ENCODE peak calls at places on chromosomes 6 and 20, in ten cellular contexts. K is ascending aorta, C is Caco-2, D is ovary, Y is psoas muscle, U is OCI-LY7, S is fibroblast of lung, L is endodermal cell, E is uterus, W is SK-N-SH. Z is an unnamed sample. For H3K36me3 and H3K4me1, the result is how much of the 10 kb centered on the place peaks cover.

GRCh38 chr6:16585805-16586204 is 175.5 kb downstream of the ATXN1 start:
- DNase-seq in E (peak), C (no peak), U (no peak), Y (no peak), W (no peak), S (no peak), L (no peak), D (no peak), K (no peak), Z (no peak)

GRCh38 chr20:56347628-56348305 is 11.0 kb upstream of the FAM210B start:
- DNase-seq in D (no peak), Y (no peak), S (no peak), E (no peak), K (no peak), U (no peak), L (peak), C (no peak), W (no peak), Z (no peak)

GRCh38 chr20:56418385-56418861 is 6.4 kb downstream of the CASS4 start:
- DNase-seq in E (no peak), D (no peak), K (no peak), Y (no peak), S (no peak), C (no peak), W (no peak), L (no peak), U (no peak), Z (no peak)

GRCh38 chr6:100479180-100480035 is 14.7 kb upstream of the SIM1 start:
- DNase-seq in L (no peak), W (no peak), U (peak), C (no peak), K (no peak), Y (no peak), E (no peak), D (no peak), S (no peak), Z (no peak)

GRCh38 chr6:68572525-68572924 is 62.6 kb upstream of the ADGRB3 start:
- DNase-seq in D (no peak), L (peak), Y (no peak), S (peak), E (no peak), C (peak), U (peak), K (no peak), W (peak), Z (no peak)

GRCh38 chr20:41440882-41441281 is 74.3 kb upstream of the EMILIN3 start:
- DNase-seq in W (no peak), S (no peak), D (no peak), E (no peak), Y (no peak), U (no peak), K (no peak), L (no peak), C (no peak), Z (no peak)

GRCh38 chr20:57709823-57710799 is at the start of gene PMEPA1:
- DNase-seq in E (peak), C (peak), U (peak), Y (peak), W (peak), L (peak), S (peak), K (peak), D (peak), Z (peak)

GRCh38 chr6:155630085-155630484 is 174.4 kb upstream of the NOX3 start:
- DNase-seq in U (no peak), L (no peak), Y (no peak), E (no peak), S (no peak), K (no peak), D (no peak), W (no peak), C (no peak), Z (no peak)

GRCh38 chr20:24160563-24161355 is 172.2 kb upstream of the GGTLC1 start:
- DNase-seq in W (peak), E (peak), L (peak), K (no peak), Y (peak), C (no peak), D (no peak), U (peak), S (peak), Z (peak)

GRCh38 chr6:73879466-73879865 is 183.5 kb downstream of the CD109 start:
- DNase-seq in D (no peak), K (no peak), S (no peak), C (no peak), W (no peak), L (no peak), U (no peak), E (no peak), Y (no peak), Z (no peak)

GRCh38 chr20:4726710-4727391 is 5.1 kb downstream of the PRND start:
- DNase-seq in Y (no peak), L (no peak), W (no peak), S (peak), U (peak), D (peak), E (no peak), C (no peak), K (no peak), Z (no peak)

GRCh38 chr6:16817594-16817993 is 56.3 kb upstream of the ATXN1 start:
- DNase-seq in Y (no peak), K (no peak), C (no peak), D (no peak), S (no peak), E (no peak), U (no peak), W (no peak), L (no peak), Z (no peak)

GRCh38 chr6:135088818-135089809 is 34.5 kb upstream of the HBS1L start:
- DNase-seq in E (no peak), K (no peak), Y (no peak), L (no peak), D (no peak), S (peak), U (peak), C (no peak), W (peak), Z (no peak)

GRCh38 chr6:16473184-16473907 is 235.0 kb downstream of the GMPR start:
- DNase-seq in Y (no peak), S (no peak), D (no peak), C (no peak), K (no peak), L (no peak), U (no peak), W (no peak), E (no peak), Z (no peak)

GRCh38 chr6:1485678-1486077 is 96.3 kb downstream of the FOXF2 start:
- DNase-seq in E (no peak), S (peak), W (no peak), C (no peak), U (no peak), Y (no peak), K (no peak), D (no peak), L (no peak), Z (no peak)

GRCh38 chr20:63898882-63899558 is 4.1 kb downstream of the DNAJC5 start:
- DNase-seq in K (no peak), D (no peak), E (no peak), W (no peak), Y (no peak), L (no peak), U (no peak), S (no peak), C (no peak), Z (no peak)

GRCh38 chr20:15842872-15843271 is 730.4 kb downstream of the KIF16B start:
- DNase-seq in E (no peak), K (no peak), Y (no peak), U (peak), D (no peak), W (no peak), C (no peak), S (no peak), L (no peak), Z (no peak)
- TF ChIP-seq CTCF in E (no peak), K (no peak), Y (no peak), U (peak), D (no peak), W (no peak), C (no peak), S (no peak), L (peak), Z (no peak)

DNA sequence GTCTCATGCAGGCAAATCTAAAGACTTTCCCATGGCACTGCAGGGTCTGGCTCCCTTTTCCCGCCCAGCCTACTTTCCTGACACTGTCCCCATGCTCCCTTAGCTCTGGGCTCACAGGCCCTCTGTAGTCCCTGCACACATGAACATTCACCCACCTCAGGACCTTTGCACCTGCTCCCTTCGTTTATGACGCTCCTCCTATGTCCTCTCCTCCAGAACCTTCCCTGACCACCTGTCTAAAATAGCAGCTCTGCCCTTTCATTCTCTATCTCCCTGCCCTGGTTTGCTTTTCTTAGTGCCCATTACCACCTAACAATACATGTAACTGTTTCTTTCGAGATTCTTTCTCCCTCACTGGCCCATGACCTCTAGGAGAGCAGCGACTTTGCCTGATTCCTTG is 22.3 kb downstream of the HM13 start:
- DNase-seq in S (no peak), U (no peak), Y (no peak), C (no peak), D (no peak), W (no peak), E (no peak), K (no peak), L (no peak), Z (no peak)
- H3K36me3 ChIP-seq in S (under half), U (half or more), Y (under half), C (under half), D (under half), W (half or more), E (under half), K (half or more), L (half or more), Z (half or more)

GRCh38 chr6:159103396-159104162 is 58.8 kb upstream of the TAGAP start:
- DNase-seq in C (no peak), W (no peak), L (peak), K (no peak), D (no peak), Y (no peak), S (no peak), E (no peak), U (no peak), Z (no peak)

GRCh38 chr6:159106627-159107241 is 61.9 kb upstream of the TAGAP start:
- DNase-seq in E (peak), U (peak), S (peak), L (peak), Y (peak), K (no peak), C (peak), W (no peak), D (no peak), Z (peak)

GRCh38 chr6:159105716-159106115 is 60.9 kb upstream of the TAGAP start:
- DNase-seq in C (no peak), Y (no peak), U (no peak), S (no peak), K (no peak), D (no peak), L (no peak), E (no peak), W (no peak), Z (no peak)

GRCh38 chr6:159104163-159104885 is 59.5 kb upstream of the TAGAP start:
- DNase-seq in W (peak), Y (peak), D (peak), L (peak), K (no peak), S (peak), E (peak), U (peak), C (peak), Z (peak)

DNA sequence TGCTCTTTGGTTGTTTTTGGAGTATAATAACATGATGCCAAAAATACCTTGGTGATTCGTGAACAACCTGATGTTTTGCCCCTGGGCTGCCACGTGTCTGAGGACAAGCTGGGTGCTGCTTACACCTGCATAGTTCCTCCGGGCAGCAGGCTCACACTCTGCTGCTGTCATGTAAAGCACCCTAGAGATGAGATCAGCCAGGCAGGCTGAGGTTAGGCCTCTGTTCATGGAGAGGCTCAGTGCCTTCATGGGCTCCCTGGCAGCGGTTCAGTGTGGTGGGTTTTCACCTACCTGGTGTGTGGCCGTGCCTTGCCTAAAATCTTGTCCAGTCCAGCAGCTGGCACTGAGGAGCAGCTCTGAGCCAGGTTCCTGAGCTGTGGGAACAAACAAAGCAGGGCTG is 60.1 kb upstream of the TAGAP start:
- DNase-seq in D (no peak), W (no peak), U (peak), L (peak), E (no peak), K (no peak), Y (no peak), C (no peak), S (no peak), Z (no peak)
- H3K4me1 ChIP-seq in D (under half), W (under half), U (half or more), L (under half), E (under half), K (under half), Y (under half), C (under half), S (under half), Z (under half)

GRCh38 chr6:152642578-152643375 is 5.6 kb upstream of the SYNE1 start:
- DNase-seq in U (peak), E (peak), W (peak), D (peak), Y (no peak), K (no peak), L (peak), C (peak), S (peak), Z (peak)
- TF ChIP-seq CTCF in U (peak), E (peak), W (peak), D (peak), Y (peak), K (peak), L (peak), C (peak), S (peak), Z (peak)

DNA sequence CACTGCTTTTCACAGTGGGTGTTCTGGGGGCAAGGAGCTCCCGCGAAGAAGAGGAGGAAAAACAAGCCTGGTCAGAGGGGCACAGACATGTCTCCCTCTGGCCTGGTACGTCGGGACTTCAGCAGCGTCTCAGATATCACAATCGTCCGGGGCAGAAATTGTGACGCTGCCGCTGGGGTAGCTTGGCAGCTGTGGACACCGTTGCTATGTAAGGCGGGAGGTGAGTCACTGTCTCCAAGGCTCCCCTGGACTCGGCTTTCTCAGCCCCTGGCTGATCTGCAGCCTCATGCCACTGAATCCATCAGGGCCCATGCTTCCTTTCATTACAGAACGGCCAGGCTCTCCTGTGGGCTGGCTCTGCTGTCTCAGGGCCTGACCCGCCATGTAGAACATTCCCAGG is 98.7 kb downstream of the SULF2 start:
- DNase-seq in D (no peak), S (peak), U (no peak), Y (peak), C (no peak), E (peak), W (no peak), L (no peak), K (no peak), Z (no peak)
- H3K36me3 ChIP-seq in D (under half), S (under half), U (under half), Y (under half), C (under half), E (under half), W (under half), L (half or more), K (under half), Z (under half)

GRCh38 chr6:145025488-145025887 is 709.8 kb downstream of the EPM2A start:
- DNase-seq in L (no peak), U (no peak), Y (no peak), E (no peak), K (no peak), D (no peak), W (no peak), C (no peak), S (no peak), Z (no peak)

GRCh38 chr6:145020543-145020942 is 714.8 kb downstream of the EPM2A start:
- DNase-seq in S (no peak), W (no peak), U (no peak), Y (no peak), K (no peak), L (no peak), E (no peak), C (no peak), D (no peak), Z (no peak)

GRCh38 chr6:145020114-145020513 is 715.2 kb downstream of the EPM2A start:
- DNase-seq in D (no peak), E (no peak), Y (no peak), L (no peak), U (no peak), W (no peak), K (no peak), S (no peak), C (no peak), Z (no peak)

GRCh38 chr6:145023116-145023726 is 712.1 kb downstream of the EPM2A start:
- DNase-seq in U (no peak), K (no peak), E (no peak), L (no peak), W (no peak), D (no peak), Y (no peak), C (no peak), S (no peak), Z (no peak)

GRCh38 chr6:145022199-145022782 is 713.0 kb downstream of the EPM2A start:
- DNase-seq in E (no peak), W (no peak), K (no peak), U (no peak), Y (no peak), L (no peak), S (no peak), D (no peak), C (no peak), Z (no peak)
- H3K4me1 ChIP-seq in E (under half), W (under half), K (under half), U (under half), Y (under half), L (under half), S (under half), D (under half), C (under half), Z (under half)